ENCODE peak calls at places on chromosome 16, in five cellular contexts. G, N, S, E and U are unnamed samples.

GRCh38 chr16:49260956-49261530 is 20.6 kb downstream of the CBLN1 start:
- DNase-seq in E (no peak), N (no peak), G (no peak), S (no peak), U (no peak)

GRCh38 chr16:85902366-85903155 is 3.6 kb downstream of the IRF8 start:
- DNase-seq in G (peak; percentile 17), E (no peak), S (no peak), N (no peak), U (no peak)

GRCh38 chr16:15996432-15997109 is 47.2 kb downstream of the ABCC1 start:
- DNase-seq in E (peak; percentile 87), S (peak; percentile 76), N (no peak), G (no peak), U (peak; percentile 89)

GRCh38 chr16:86490859-86491642 is 19.3 kb upstream of the FOXF1 start:
- DNase-seq in E (no peak), G (no peak), N (no peak), S (peak; percentile 15), U (no peak)

GRCh38 chr16:50618238-50618918 is 62.7 kb downstream of the SNX20 start:
- DNase-seq in E (no peak), N (no peak), G (no peak), S (no peak), U (no peak)

GRCh38 chr16:52283018-52283417 is 263.9 kb downstream of the TOX3 start:
- DNase-seq in S (no peak), N (no peak), G (no peak), E (peak; percentile 3), U (no peak)

GRCh38 chr16:74320707-74321106 is 24.1 kb downstream of the PSMD7 start:
- DNase-seq in E (no peak), G (no peak), N (no peak), S (no peak), U (no peak)

GRCh38 chr16:749010-749409 is 8.2 kb upstream of the CIAO3 start:
- DNase-seq in S (no peak), G (no peak), N (no peak), E (peak; percentile 28), U (no peak)

GRCh38 chr16:74700206-74701040 is at the start of gene MLKL:
- DNase-seq in E (no peak), N (peak; percentile 39), S (peak; percentile 62), G (peak; percentile 27), U (peak; percentile 69)

GRCh38 chr16:82504811-82505210 is 122.0 kb upstream of the CDH13 start:
- DNase-seq in G (no peak), N (no peak), S (no peak), E (no peak), U (no peak)

GRCh38 chr16:72598696-72599095 is 426.7 kb upstream of the PMFBP1 start:
- DNase-seq in E (no peak), N (no peak), G (no peak), S (no peak), U (no peak)

GRCh38 chr16:67939507-67940435 is 3.1 kb upstream of the PSMB10 start:
- DNase-seq in G (no peak), E (no peak), S (no peak), N (no peak), U (no peak)

GRCh38 chr16:56708418-56708817 is 21.5 kb upstream of the NUP93 start:
- DNase-seq in N (no peak), S (no peak), G (no peak), E (no peak), U (no peak)

GRCh38 chr16:79601092-79601977 is 798 bp upstream of the MAF start:
- DNase-seq in N (peak; percentile 16), G (no peak), S (no peak), E (peak; percentile 29), U (peak; percentile 6)

GRCh38 chr16:26765087-26765486 is 301.6 kb upstream of the C16orf82 start:
- DNase-seq in S (no peak), G (no peak), N (no peak), E (no peak), U (no peak)

GRCh38 chr16:3467920-3468319 is 24.4 kb downstream of the NAA60 start:
- DNase-seq in N (no peak), G (no peak), E (peak; percentile 42), S (peak; percentile 8), U (peak; percentile 47)

GRCh38 chr16:8768701-8769100 is 28.7 kb downstream of the TMEM186 start:
- DNase-seq in N (no peak), E (no peak), G (no peak), S (no peak), U (no peak)

GRCh38 chr16:66399031-66399430 is 28.1 kb upstream of the BEAN1 start:
- DNase-seq in N (no peak), E (no peak), S (no peak), G (no peak), U (no peak)

GRCh38 chr16:35749253-35750141 is 2290.1 kb downstream of the TP53TG3F start:
- DNase-seq in G (no peak), N (no peak), E (no peak), S (no peak), U (no peak)

GRCh38 chr16:73036074-73036826 is 11.7 kb downstream of the ZFHX3 start:
- DNase-seq in N (no peak), S (no peak), G (no peak), E (no peak), U (no peak)

GRCh38 chr16:20313741-20314140 is 13.6 kb downstream of the GP2 start:
- DNase-seq in G (no peak), S (no peak), E (no peak), N (no peak), U (no peak)

GRCh38 chr16:4053663-4054479 is 62.4 kb downstream of the ADCY9 start:
- DNase-seq in S (peak; percentile 39), E (peak; percentile 34), N (no peak), G (no peak), U (peak; percentile 47)

GRCh38 chr16:83054302-83054701 is 427.5 kb downstream of the CDH13 start:
- DNase-seq in N (no peak), S (no peak), G (no peak), E (no peak), U (peak; percentile 48)

GRCh38 chr16:11163761-11164261 is 92.2 kb downstream of the SOCS1 start:
- DNase-seq in G (no peak), S (no peak), N (no peak), E (no peak), U (no peak)

GRCh38 chr16:57549730-57550129 is 7.3 kb downstream of the ADGRG5 start:
- DNase-seq in E (no peak), S (no peak), N (no peak), G (no peak), U (no peak)

GRCh38 chr16:53224932-53225533 is 170.2 kb downstream of the CHD9 start:
- DNase-seq in G (no peak), N (no peak), S (peak; percentile 48), E (no peak), U (no peak)

GRCh38 chr16:22075043-22075757 is 17.1 kb upstream of the VWA3A start:
- DNase-seq in E (peak; percentile 48), N (no peak), S (peak; percentile 30), G (no peak), U (peak; percentile 60)